ENCODE peak calls at places on chromosomes 12 and 14, in four cellular contexts. One of them, this sample, is unnamed. For H3K4me1 and H3K36me3, the result is how much of the 10 kb centered on the place peaks cover.

GRCh38 chr14:71137536-71138235 is 230.4 kb downstream of the PCNX1 start:
- DNase-seq in HCT116: no peak
- DNase-seq in neural progenitor cell: no peak
- DNase-seq in left ventricle myocardium inferior: no peak
- DNase-seq in this sample: no peak

GRCh38 chr12:88111074-88111652 is 30.7 kb downstream of the CEP290 start:
- DNase-seq in HCT116: peak
- DNase-seq in neural progenitor cell: peak
- DNase-seq in left ventricle myocardium inferior: no peak
- DNase-seq in this sample: no peak

GRCh38 chr14:74531467-74531866 is 37.9 kb downstream of the ISCA2 start:
- DNase-seq in HCT116: peak
- DNase-seq in neural progenitor cell: peak
- DNase-seq in left ventricle myocardium inferior: peak
- DNase-seq in this sample: no peak

GRCh38 chr14:80981156-80981555 is 25.7 kb downstream of the TSHR start:
- DNase-seq in HCT116: no peak
- DNase-seq in neural progenitor cell: no peak
- DNase-seq in left ventricle myocardium inferior: no peak
- DNase-seq in this sample: no peak

GRCh38 chr12:11652351-11653040 is 3.0 kb downstream of the ETV6 start:
- DNase-seq in HCT116: no peak
- DNase-seq in neural progenitor cell: peak
- DNase-seq in left ventricle myocardium inferior: no peak
- DNase-seq in this sample: peak

GRCh38 chr12:100229876-100230275 is 29.3 kb downstream of the ACTR6 start:
- DNase-seq in HCT116: no peak
- DNase-seq in neural progenitor cell: no peak
- DNase-seq in left ventricle myocardium inferior: no peak
- DNase-seq in this sample: no peak

GRCh38 chr12:50745861-50746260 is 18.0 kb upstream of the ATF1 start:
- DNase-seq in HCT116: no peak
- DNase-seq in neural progenitor cell: no peak
- DNase-seq in left ventricle myocardium inferior: no peak
- DNase-seq in this sample: no peak

GRCh38 chr14:50342211-50343080 is 30.3 kb downstream of the DMAC2L start:
- DNase-seq in HCT116: no peak
- DNase-seq in neural progenitor cell: peak
- DNase-seq in left ventricle myocardium inferior: peak
- DNase-seq in this sample: no peak

GRCh38 chr14:101473795-101474562 is 87.3 kb upstream of the DIO3 start:
- DNase-seq in HCT116: no peak
- DNase-seq in neural progenitor cell: no peak
- DNase-seq in left ventricle myocardium inferior: no peak
- DNase-seq in this sample: peak

GRCh38 chr12:98808243-98808895 is 163.3 kb downstream of the APAF1 start:
- DNase-seq in HCT116: no peak
- DNase-seq in neural progenitor cell: no peak
- DNase-seq in left ventricle myocardium inferior: no peak
- DNase-seq in this sample: no peak

DNA sequence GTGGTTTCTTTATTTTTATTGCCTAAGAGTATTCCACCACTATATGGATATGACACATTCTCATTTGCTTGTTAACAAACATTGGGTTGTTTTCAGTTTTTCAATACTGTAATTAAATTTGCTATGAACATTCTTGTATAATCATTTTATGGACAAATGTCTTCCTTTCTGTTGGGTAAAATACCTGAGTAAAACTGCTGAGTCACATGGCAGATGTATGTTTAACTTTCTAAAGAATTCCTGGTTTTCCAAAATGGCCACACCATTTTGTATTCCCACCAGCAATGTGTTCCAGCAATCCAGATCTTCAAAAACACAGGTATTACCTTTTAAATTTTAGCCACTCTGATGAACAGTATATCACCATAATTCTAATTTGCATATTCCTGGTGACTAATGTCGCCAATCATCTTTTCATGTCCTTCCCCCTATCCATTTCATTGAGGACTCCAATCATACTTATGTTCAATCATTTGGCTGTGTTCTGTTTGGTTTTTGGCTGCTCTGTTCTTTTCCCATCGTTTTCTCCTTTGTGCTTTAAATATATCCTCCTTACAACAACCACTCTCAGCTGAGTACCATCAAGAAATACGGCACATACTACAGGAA is 36.0 kb downstream of the CDK17 start:
- DNase-seq in HCT116: no peak
- DNase-seq in neural progenitor cell: no peak
- DNase-seq in left ventricle myocardium inferior: no peak
- DNase-seq in this sample: no peak
- H3K4me1 ChIP-seq in HCT116: under half
- H3K4me1 ChIP-seq in neural progenitor cell: under half
- H3K4me1 ChIP-seq in left ventricle myocardium inferior: half or more
- H3K4me1 ChIP-seq in this sample: under half

GRCh38 chr12:112987561-112987960 is 9.2 kb downstream of the OAS2 start:
- DNase-seq in HCT116: no peak
- DNase-seq in neural progenitor cell: no peak
- DNase-seq in left ventricle myocardium inferior: no peak
- DNase-seq in this sample: no peak

GRCh38 chr12:112988224-112988623 is 9.9 kb downstream of the OAS2 start:
- DNase-seq in HCT116: no peak
- DNase-seq in neural progenitor cell: no peak
- DNase-seq in left ventricle myocardium inferior: no peak
- DNase-seq in this sample: no peak

GRCh38 chr12:112986291-112986800 is 8.0 kb downstream of the OAS2 start:
- DNase-seq in HCT116: no peak
- DNase-seq in neural progenitor cell: no peak
- DNase-seq in left ventricle myocardium inferior: no peak
- DNase-seq in this sample: no peak

GRCh38 chr12:112980491-112981158 is 2.3 kb downstream of the OAS2 start:
- DNase-seq in HCT116: no peak
- DNase-seq in neural progenitor cell: no peak
- DNase-seq in left ventricle myocardium inferior: no peak
- DNase-seq in this sample: no peak

DNA sequence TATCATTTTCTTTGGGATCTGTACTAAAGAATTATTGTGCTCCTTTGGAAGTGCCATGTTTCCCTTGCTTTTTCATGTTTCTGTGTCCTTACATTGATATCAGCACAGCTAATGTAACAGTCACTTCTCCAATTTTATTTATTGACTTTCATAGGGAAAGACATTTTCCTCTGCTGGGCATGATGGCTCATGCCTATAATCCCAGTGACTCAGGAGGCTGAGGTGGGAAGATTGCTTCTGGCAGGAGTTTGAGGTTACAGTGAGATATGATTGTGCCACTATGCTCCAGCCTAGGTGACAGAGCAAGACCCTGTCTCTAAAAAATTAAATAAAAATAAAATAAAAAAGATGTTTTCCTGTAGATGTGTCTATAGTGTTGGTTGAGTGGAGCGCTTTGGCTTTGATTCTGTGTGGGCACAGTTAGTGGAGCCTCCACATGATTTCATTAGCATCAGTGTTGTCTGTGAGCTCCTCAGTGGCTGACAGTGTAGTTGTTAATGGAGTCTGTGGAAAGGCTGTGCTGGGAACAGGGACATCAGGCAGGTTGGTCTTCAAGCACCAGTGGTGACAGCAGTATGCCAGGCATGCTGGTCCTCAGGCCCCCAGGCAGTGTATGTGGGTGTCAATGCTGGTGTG is 7.5 kb downstream of the OAS2 start:
- DNase-seq in HCT116: no peak
- DNase-seq in neural progenitor cell: no peak
- DNase-seq in left ventricle myocardium inferior: no peak
- DNase-seq in this sample: no peak
- H3K36me3 ChIP-seq in HCT116: under half
- H3K36me3 ChIP-seq in neural progenitor cell: under half
- H3K36me3 ChIP-seq in left ventricle myocardium inferior: under half
- H3K36me3 ChIP-seq in this sample: under half

DNA sequence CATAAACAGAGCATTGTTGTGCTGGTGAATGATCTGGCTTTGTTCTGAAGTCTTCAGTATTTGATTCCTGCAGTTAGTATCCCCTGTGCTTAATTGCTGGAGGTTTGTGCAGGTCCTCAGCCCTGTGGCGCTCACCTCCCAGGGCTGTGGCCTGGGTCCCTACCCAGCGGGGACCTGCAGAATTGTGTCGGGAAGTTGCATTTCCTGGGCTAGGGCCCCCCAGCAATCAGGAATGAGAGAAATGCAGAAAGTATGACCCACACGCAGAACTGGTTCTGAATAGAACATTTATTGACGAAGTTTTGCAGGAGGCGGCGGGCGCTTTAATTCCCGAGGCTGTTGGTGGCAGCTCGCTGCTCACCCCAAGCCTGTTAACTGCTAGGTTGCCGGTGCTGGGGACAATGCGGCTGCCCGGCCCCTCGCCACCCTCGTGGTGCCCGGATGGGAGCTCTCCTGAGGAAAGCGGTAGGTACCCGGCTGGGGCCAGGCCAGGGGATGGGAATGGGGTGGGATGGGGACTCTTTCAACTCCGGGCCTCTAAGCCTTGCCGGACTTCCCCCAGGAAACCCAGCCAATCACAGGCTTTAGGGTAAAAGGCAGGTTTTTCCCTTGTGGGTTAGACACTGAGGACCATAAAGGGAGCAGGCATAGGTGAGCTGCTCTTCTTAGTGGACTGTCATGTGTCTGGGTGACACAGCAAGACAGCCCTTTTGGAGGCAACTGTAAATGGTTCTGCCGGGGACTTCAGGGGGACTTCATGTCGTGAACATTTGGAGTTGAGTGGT is 11.6 kb downstream of the PLEKHG3 start:
- DNase-seq in HCT116: no peak
- DNase-seq in neural progenitor cell: peak
- DNase-seq in left ventricle myocardium inferior: no peak
- DNase-seq in this sample: peak
- H3K4me1 ChIP-seq in HCT116: half or more
- H3K4me1 ChIP-seq in neural progenitor cell: under half
- H3K4me1 ChIP-seq in left ventricle myocardium inferior: half or more
- H3K4me1 ChIP-seq in this sample: under half

GRCh38 chr12:121894633-121895032 is 6.0 kb downstream of the PSMD9 start:
- DNase-seq in HCT116: no peak
- DNase-seq in neural progenitor cell: peak
- DNase-seq in left ventricle myocardium inferior: no peak
- DNase-seq in this sample: no peak
- H3K36me3 ChIP-seq in HCT116: under half
- H3K36me3 ChIP-seq in neural progenitor cell: under half
- H3K36me3 ChIP-seq in left ventricle myocardium inferior: half or more
- H3K36me3 ChIP-seq in this sample: under half

GRCh38 chr12:32822344-32822743 is 66.6 kb upstream of the YARS2 start:
- DNase-seq in HCT116: no peak
- DNase-seq in neural progenitor cell: no peak
- DNase-seq in left ventricle myocardium inferior: no peak
- DNase-seq in this sample: no peak
- H3K4me1 ChIP-seq in HCT116: under half
- H3K4me1 ChIP-seq in neural progenitor cell: under half
- H3K4me1 ChIP-seq in left ventricle myocardium inferior: half or more
- H3K4me1 ChIP-seq in this sample: under half

GRCh38 chr12:77033658-77034164 is 31.7 kb downstream of the E2F7 start:
- DNase-seq in HCT116: no peak
- DNase-seq in neural progenitor cell: no peak
- DNase-seq in left ventricle myocardium inferior: no peak
- DNase-seq in this sample: no peak

GRCh38 chr12:77031745-77032144 is 33.6 kb downstream of the E2F7 start:
- DNase-seq in HCT116: no peak
- DNase-seq in neural progenitor cell: no peak
- DNase-seq in left ventricle myocardium inferior: no peak
- DNase-seq in this sample: no peak

GRCh38 chr12:77032406-77032805 is 33.0 kb downstream of the E2F7 start:
- DNase-seq in HCT116: no peak
- DNase-seq in neural progenitor cell: no peak
- DNase-seq in left ventricle myocardium inferior: no peak
- DNase-seq in this sample: no peak
- H3K36me3 ChIP-seq in HCT116: under half
- H3K36me3 ChIP-seq in neural progenitor cell: under half
- H3K36me3 ChIP-seq in left ventricle myocardium inferior: under half
- H3K36me3 ChIP-seq in this sample: under half

DNA sequence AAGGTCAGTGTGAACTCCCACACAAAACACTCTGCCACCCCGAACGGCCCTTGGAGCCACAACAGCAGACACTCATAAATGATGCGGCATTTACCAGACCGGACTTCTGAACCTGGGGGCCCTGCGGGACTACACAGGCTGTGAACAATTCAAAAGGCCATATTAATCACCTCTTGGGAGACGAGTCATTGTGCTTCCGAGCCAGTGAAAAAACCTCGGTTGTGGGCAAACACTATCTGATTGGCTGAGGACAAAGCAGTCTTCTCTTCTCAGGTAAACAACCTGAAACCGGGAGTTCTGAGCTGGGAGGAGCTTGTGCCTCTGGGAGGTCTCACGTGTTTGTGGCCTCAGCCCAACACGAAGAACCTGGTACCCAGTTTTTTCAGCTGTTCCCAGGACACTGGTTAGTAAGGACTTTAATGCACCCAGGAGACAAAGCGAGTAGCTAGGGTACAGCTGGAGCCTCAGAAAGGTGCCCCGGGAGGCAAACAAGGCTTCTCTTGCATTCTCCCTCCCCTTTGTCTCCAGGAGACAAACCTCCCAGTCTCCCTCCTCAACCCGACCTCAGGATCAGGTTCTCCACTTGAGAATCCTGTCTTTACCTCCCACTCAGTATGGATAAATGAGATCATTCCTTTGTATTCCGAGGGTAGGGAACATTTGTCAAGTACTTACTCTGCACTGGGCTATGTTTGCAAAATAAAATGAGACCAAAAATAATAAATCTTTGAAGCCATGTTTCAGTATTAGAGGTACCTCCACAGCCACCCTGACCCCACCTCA is 35.2 kb downstream of the VWF start:
- DNase-seq in HCT116: peak
- DNase-seq in neural progenitor cell: no peak
- DNase-seq in left ventricle myocardium inferior: no peak
- DNase-seq in this sample: no peak
- H3K4me1 ChIP-seq in HCT116: half or more
- H3K4me1 ChIP-seq in neural progenitor cell: under half
- H3K4me1 ChIP-seq in left ventricle myocardium inferior: half or more
- H3K4me1 ChIP-seq in this sample: under half

This sample was measured in breast epithelium.